ENCODE peak calls at places on chromosomes 3 and 15, in ten cellular contexts. E is substantia nigra; X is pons; K is HCEC 1CT; U is cardiac fibroblast; W is fibroblast of lung; Q is stimulated activated CD8-positive, alpha-beta memory T cell treated with anti-CD3 and anti-CD28 coated beads, Interleukin-7, amount 100 ng/mL, for 1 hour; G is WERI-Rb-1; R is neuronal stem cell; N is WTC11. B is an unnamed sample.

GRCh38 chr3:14330508-14330907 is 71.9 kb upstream of the SLC6A6 start:
- DNase-seq in Q (no peak), R (no peak), E (no peak), G (no peak), W (no peak), N (no peak), X (no peak), K (no peak), U (no peak), B (no peak)

GRCh38 chr3:143287403-143287802 is 167.8 kb downstream of the CHST2 start:
- DNase-seq in X (peak; percentile 81), E (no peak), K (no peak), G (no peak), W (no peak), R (no peak), Q (no peak), N (no peak), U (no peak), B (no peak)

GRCh38 chr15:90037510-90037860 is 36.4 kb downstream of the ZNF710 start:
- DNase-seq in G (no peak), K (peak; percentile 77), E (no peak), N (no peak), U (peak; percentile 64), W (peak; percentile 39), R (no peak), Q (no peak), X (no peak), B (no peak)

GRCh38 chr3:185825379-185825638 is 467 bp upstream of the IGF2BP2 start:
- DNase-seq in W (no peak), U (no peak), X (no peak), K (no peak), R (no peak), E (no peak), N (no peak), G (no peak), Q (no peak), B (no peak)

GRCh38 chr3:181930105-181930504 is 218.4 kb downstream of the SOX2 start:
- DNase-seq in K (no peak), G (no peak), Q (no peak), W (no peak), X (no peak), N (no peak), U (no peak), R (no peak), E (no peak), B (no peak)

GRCh38 chr3:197238842-197239241 is 59.6 kb downstream of the DLG1 start:
- DNase-seq in K (no peak), R (no peak), X (no peak), N (no peak), W (no peak), G (no peak), E (no peak), Q (no peak), U (no peak), B (no peak)

GRCh38 chr3:36166477-36166876 is 213.8 kb upstream of the STAC start:
- DNase-seq in Q (no peak), U (no peak), N (no peak), G (no peak), K (no peak), E (no peak), R (no peak), X (no peak), W (no peak), B (no peak)

GRCh38 chr15:89197503-89197971 is 23.8 kb downstream of the RLBP1 start:
- DNase-seq in R (peak; percentile 80), U (no peak), N (peak; percentile 72), K (no peak), W (no peak), Q (no peak), G (no peak), E (peak; percentile 40), X (peak; percentile 99), B (no peak)

GRCh38 chr15:68352401-68353062 is 75.0 kb downstream of the FEM1B start:
- DNase-seq in U (peak; percentile 94), K (peak; percentile 97), E (no peak), R (no peak), G (no peak), Q (no peak), W (peak; percentile 88), N (no peak), X (peak; percentile 25), B (peak; percentile 29)

GRCh38 chr3:175001091-175001490 is 142.0 kb downstream of the NAALADL2 start:
- DNase-seq in X (no peak), E (no peak), U (no peak), W (no peak), G (no peak), R (no peak), Q (no peak), N (no peak), K (peak; percentile 47), B (no peak)

GRCh38 chr15:31367730-31368344 is 41.2 kb downstream of the KLF13 start:
- DNase-seq in G (no peak), X (no peak), N (no peak), U (no peak), W (no peak), K (no peak), E (no peak), R (no peak), Q (no peak), B (no peak)

GRCh38 chr3:8702560-8702959 is 31.0 kb upstream of the CAV3 start:
- DNase-seq in R (no peak), G (no peak), U (no peak), W (no peak), N (peak; percentile 70), E (no peak), Q (no peak), X (no peak), K (no peak), B (no peak)

GRCh38 chr3:107269081-107269480 is 108.2 kb upstream of the CCDC54 start:
- DNase-seq in G (no peak), W (no peak), Q (no peak), K (no peak), N (no peak), R (no peak), E (no peak), X (no peak), U (no peak), B (no peak)

GRCh38 chr15:62870216-62870615 is 172.3 kb upstream of the TPM1 start:
- DNase-seq in G (no peak), R (no peak), X (no peak), Q (no peak), K (peak; percentile 27), E (no peak), W (no peak), N (no peak), U (no peak), B (no peak)

GRCh38 chr15:81516012-81516411 is 142.0 kb upstream of the TMC3 start:
- DNase-seq in U (no peak), X (no peak), E (no peak), W (no peak), K (peak; percentile 45), Q (no peak), R (no peak), N (no peak), G (no peak), B (no peak)

GRCh38 chr3:152323834-152324233 is 55.1 kb downstream of the MBNL1 start:
- DNase-seq in G (no peak), E (no peak), X (no peak), W (no peak), N (no peak), R (no peak), Q (no peak), U (no peak), K (no peak), B (no peak)

GRCh38 chr3:157093096-157093495 is 66.9 kb downstream of the CCNL1 start:
- DNase-seq in R (no peak), Q (no peak), U (no peak), G (no peak), E (no peak), K (no peak), N (no peak), W (no peak), X (no peak), B (no peak)

GRCh38 chr15:99410477-99410876 is 155.3 kb upstream of the MEF2A start:
- DNase-seq in R (no peak), K (no peak), U (no peak), Q (no peak), X (no peak), G (no peak), W (no peak), E (no peak), N (no peak), B (no peak)

GRCh38 chr3:27219127-27219860 is 149.9 kb downstream of the NEK10 start:
- DNase-seq in X (no peak), U (no peak), K (peak; percentile 35), W (no peak), E (no peak), G (no peak), N (no peak), Q (no peak), R (no peak), B (no peak)

GRCh38 chr3:71303627-71304260 is 279.8 kb downstream of the FOXP1 start:
- DNase-seq in N (no peak), E (no peak), X (peak; percentile 59), K (no peak), G (no peak), W (peak; percentile 14), Q (no peak), R (no peak), U (no peak), B (no peak)

GRCh38 chr3:30349507-30349906 is 256.9 kb upstream of the TGFBR2 start:
- DNase-seq in Q (no peak), G (no peak), R (no peak), U (no peak), E (no peak), X (no peak), W (no peak), N (no peak), K (no peak), B (no peak)

GRCh38 chr15:100902436-100903190 is 16.5 kb upstream of the LRRK1 start:
- DNase-seq in U (peak; percentile 96), R (no peak), N (no peak), W (peak; percentile 77), X (peak; percentile 37), Q (no peak), G (no peak), K (peak; percentile 81), E (no peak), B (no peak)

GRCh38 chr3:135237371-135237770 is 442.3 kb downstream of the EPHB1 start:
- DNase-seq in E (no peak), N (peak; percentile 46), R (no peak), W (no peak), Q (no peak), K (no peak), U (no peak), G (no peak), X (no peak), B (no peak)

GRCh38 chr3:156614642-156615511 is 59.5 kb upstream of the TIPARP start:
- DNase-seq in K (peak; percentile 49), N (no peak), X (no peak), U (peak; percentile 36), R (no peak), W (no peak), E (no peak), Q (no peak), G (no peak), B (no peak)

GRCh38 chr15:66778716-66779115 is 76.7 kb downstream of the SMAD6 start:
- DNase-seq in W (no peak), R (no peak), N (no peak), G (no peak), Q (no peak), E (no peak), X (no peak), U (no peak), K (no peak), B (no peak)

GRCh38 chr3:61927332-61927731 is 366.0 kb downstream of the PTPRG start:
- DNase-seq in N (no peak), W (peak; percentile 91), X (peak; percentile 56), G (no peak), Q (no peak), E (no peak), U (peak; percentile 95), R (no peak), K (peak; percentile 26), B (no peak)

GRCh38 chr3:196989721-196990262 is 21.2 kb upstream of the PIGZ start:
- DNase-seq in E (no peak), R (no peak), Q (no peak), N (no peak), G (no peak), W (no peak), K (no peak), X (no peak), U (no peak), B (no peak)

GRCh38 chr15:70029297-70029701 is 68.4 kb downstream of the TLE3 start:
- DNase-seq in N (no peak), U (no peak), K (no peak), R (no peak), E (no peak), W (no peak), G (peak; percentile 65), Q (no peak), X (no peak), B (no peak)